ENCODE peak calls at places on chromosomes 7 and 10, in eight cellular contexts. L is ascending aorta; M is heart right ventricle; I is PC-9; V is astrocyte; R is CD8-positive, alpha-beta T cell; H is mammary epithelial cell; D is PC-3. K is an unnamed sample. For H3K9me3 and H3K27me3, the result is how much of the 10 kb centered on the place peaks cover.

GRCh38 chr7:139457153-139457946 is 26.1 kb downstream of the KLRG2 start:
- DNase-seq in L (no peak), M (no peak), I (no peak), V (peak), R (no peak), H (no peak), D (peak), K (peak)

GRCh38 chr7:151801782-151802468 is 75.0 kb downstream of the PRKAG2 start:
- DNase-seq in L (no peak), M (no peak), I (no peak), V (no peak), R (no peak), H (no peak), D (no peak), K (no peak)

GRCh38 chr7:30975257-30975899 is 11.6 kb downstream of the GHRHR start:
- DNase-seq in L (no peak), M (no peak), I (no peak), V (no peak), R (no peak), H (no peak), D (no peak), K (no peak)

GRCh38 chr10:17993361-17993760 is 41.6 kb downstream of the SLC39A12 start:
- DNase-seq in L (no peak), M (no peak), I (no peak), V (peak), R (no peak), H (peak), D (peak), K (no peak)

GRCh38 chr7:149849174-149849573 is 11.0 kb downstream of the ZNF862 start:
- DNase-seq in L (no peak), M (no peak), I (no peak), V (no peak), R (no peak), H (no peak), D (no peak), K (no peak)

GRCh38 chr10:125152646-125153368 is 7.6 kb downstream of the CTBP2 start:
- DNase-seq in L (no peak), M (peak), I (no peak), V (no peak), R (no peak), H (no peak), D (no peak), K (no peak)

GRCh38 chr10:59580257-59580863 is 129.3 kb downstream of the SLC16A9 start:
- DNase-seq in L (no peak), M (no peak), I (no peak), V (peak), R (no peak), H (no peak), D (peak), K (no peak)

GRCh38 chr7:64853679-64854078 is 49.4 kb upstream of the ZNF273 start:
- DNase-seq in L (no peak), M (no peak), I (no peak), V (no peak), R (no peak), H (no peak), D (no peak), K (no peak)

GRCh38 chr7:4722960-4723359 is 40.9 kb downstream of the FOXK1 start:
- DNase-seq in L (no peak), M (no peak), I (no peak), V (no peak), R (no peak), H (no peak), D (no peak), K (no peak)

GRCh38 chr7:4875391-4875790 is 8.1 kb downstream of the RADIL start:
- DNase-seq in L (no peak), M (no peak), I (no peak), V (no peak), R (no peak), H (no peak), D (no peak), K (no peak)

GRCh38 chr7:10315881-10316280 is 657.8 kb upstream of the PHF14 start:
- DNase-seq in L (no peak), M (no peak), I (no peak), V (no peak), R (no peak), H (no peak), D (peak), K (no peak)

GRCh38 chr7:145036592-145037386 is 200.9 kb upstream of the TPK1 start:
- DNase-seq in L (no peak), M (peak), I (peak), V (no peak), R (peak), H (peak), D (peak), K (peak)

GRCh38 chr7:7672545-7673239 is 32.1 kb downstream of the UMAD1 start:
- DNase-seq in L (no peak), M (no peak), I (no peak), V (no peak), R (no peak), H (no peak), D (no peak), K (no peak)

DNA sequence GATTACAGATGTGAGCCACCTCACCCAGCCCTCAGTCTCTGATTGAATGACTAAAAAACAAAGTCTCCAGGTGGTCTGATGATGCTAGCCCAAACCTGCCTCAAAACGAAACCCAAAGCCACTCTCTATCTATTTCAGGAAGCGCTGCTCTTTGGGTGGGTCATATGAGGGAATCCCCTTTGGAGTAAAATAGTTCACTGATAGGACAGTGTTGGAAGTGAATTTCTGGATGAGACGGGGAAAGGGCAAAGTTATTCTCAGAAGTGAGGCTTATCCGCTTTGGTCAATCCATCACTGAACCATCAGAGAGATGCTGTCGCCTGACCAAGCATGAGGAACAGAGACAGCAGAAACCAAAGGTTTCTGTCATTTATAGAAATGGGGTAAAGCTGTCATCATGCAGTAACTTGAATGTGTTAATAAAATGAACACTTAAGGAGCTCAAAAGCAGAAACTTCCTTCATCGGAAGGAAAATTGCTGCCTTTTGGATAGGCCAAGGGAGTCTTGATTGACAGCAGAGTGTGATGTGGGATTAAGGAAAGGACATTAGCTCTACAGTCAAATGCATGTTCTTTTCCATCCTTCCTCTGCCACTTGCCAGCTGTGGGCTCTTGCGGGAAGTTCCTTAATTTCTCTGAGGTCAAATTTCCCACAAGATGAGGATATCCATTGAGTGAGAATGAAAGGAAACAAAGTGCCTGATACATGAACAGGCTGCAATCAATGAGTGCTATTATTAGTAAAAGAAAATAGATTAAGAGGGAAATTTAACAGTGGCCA is 64.9 kb upstream of the C1QL3 start:
- DNase-seq in L (no peak), M (no peak), I (no peak), V (no peak), R (no peak), H (no peak), D (no peak), K (no peak)
- H3K9me3 ChIP-seq in L (under half), M (under half), I (under half), V (under half), R (under half), H (under half), D (under half), K (under half)

GRCh38 chr10:100866010-100866409 is 46.8 kb upstream of the SLF2 start:
- DNase-seq in L (no peak), M (no peak), I (no peak), V (no peak), R (no peak), H (no peak), D (no peak), K (no peak)

GRCh38 chr10:100867564-100867963 is 45.2 kb upstream of the SLF2 start:
- DNase-seq in L (no peak), M (no peak), I (no peak), V (no peak), R (no peak), H (no peak), D (no peak), K (no peak)

GRCh38 chr10:100863433-100863832 is 49.3 kb upstream of the SLF2 start:
- DNase-seq in L (no peak), M (no peak), I (no peak), V (no peak), R (no peak), H (no peak), D (no peak), K (no peak)

GRCh38 chr10:100866575-100867098 is 46.1 kb upstream of the SLF2 start:
- DNase-seq in L (no peak), M (no peak), I (no peak), V (no peak), R (no peak), H (no peak), D (no peak), K (no peak)

DNA sequence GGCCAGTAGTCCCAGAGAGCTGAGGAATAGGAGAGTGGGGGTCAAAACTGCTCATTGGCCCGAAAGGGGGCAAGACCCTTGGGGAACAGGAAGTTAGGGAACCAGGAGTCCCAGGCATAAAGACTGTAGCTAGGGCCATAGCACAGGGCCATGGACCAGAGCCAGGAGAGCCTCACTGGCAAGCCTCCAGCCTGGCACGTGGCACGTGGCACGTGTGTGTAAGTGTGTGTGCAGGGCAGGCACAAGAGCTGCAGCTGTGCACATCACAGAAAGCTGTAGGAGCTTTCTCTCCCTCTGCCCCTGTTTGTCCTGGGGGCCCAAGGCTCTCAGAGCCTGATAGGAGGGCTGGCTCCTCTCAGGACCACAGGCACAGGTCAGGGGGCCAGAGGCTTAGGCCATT is 47.8 kb upstream of the SLF2 start:
- DNase-seq in L (no peak), M (no peak), I (no peak), V (no peak), R (no peak), H (no peak), D (no peak), K (no peak)
- H3K27me3 ChIP-seq in L (under half), M (under half), I (half or more), V (under half), R (under half), H (under half), D (under half), K (under half)

GRCh38 chr10:520402-520787 is 169.1 kb downstream of the DIP2C start:
- DNase-seq in L (no peak), M (no peak), I (no peak), V (no peak), R (no peak), H (peak), D (no peak), K (peak)
- H3K9me3 ChIP-seq in L (under half), M (under half), I (under half), V (under half), R (under half), H (under half), D (under half), K (under half)

GRCh38 chr10:51082857-51083256 is 8.6 kb downstream of the PRKG1 start:
- DNase-seq in L (no peak), M (no peak), I (no peak), V (no peak), R (no peak), H (no peak), D (no peak), K (no peak)
- H3K27me3 ChIP-seq in L (under half), M (under half), I (under half), V (under half), R (under half), H (under half), D (under half), K (under half)

GRCh38 chr10:132619927-132620326 is 82.3 kb downstream of the INPP5A start:
- DNase-seq in L (no peak), M (no peak), I (no peak), V (no peak), R (no peak), H (no peak), D (no peak), K (no peak)
- H3K9me3 ChIP-seq in L (under half), M (under half), I (under half), V (under half), R (under half), H (under half), D (under half), K (under half)

DNA sequence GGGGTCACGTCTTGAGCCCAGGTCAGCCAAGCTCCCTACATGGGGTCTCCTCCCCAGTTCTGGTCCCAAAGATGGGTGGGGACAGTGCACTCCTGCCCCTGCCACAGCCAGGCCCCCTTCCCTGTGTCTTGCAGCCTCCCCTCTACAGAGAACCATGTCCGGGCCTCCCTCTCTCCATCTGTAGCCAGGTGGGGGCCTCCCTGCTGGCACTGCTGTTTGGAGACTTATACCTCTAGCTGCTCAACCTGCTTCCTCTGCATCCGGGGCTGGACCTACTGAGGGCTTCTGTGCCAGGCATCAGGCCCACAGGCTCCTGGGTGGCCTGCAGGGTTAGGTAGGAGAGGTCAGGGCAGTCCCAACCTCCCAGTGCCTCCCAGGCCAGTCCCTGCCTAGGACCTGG is 7.9 kb downstream of the SH2B2 start:
- DNase-seq in L (no peak), M (no peak), I (no peak), V (no peak), R (no peak), H (no peak), D (no peak), K (no peak)
- H3K27me3 ChIP-seq in L (under half), M (under half), I (under half), V (under half), R (under half), H (under half), D (under half), K (under half)

GRCh38 chr10:37285063-37285462 is 159.7 kb downstream of the ANKRD30A start:
- DNase-seq in L (no peak), M (no peak), I (no peak), V (no peak), R (no peak), H (no peak), D (no peak), K (no peak)

DNA sequence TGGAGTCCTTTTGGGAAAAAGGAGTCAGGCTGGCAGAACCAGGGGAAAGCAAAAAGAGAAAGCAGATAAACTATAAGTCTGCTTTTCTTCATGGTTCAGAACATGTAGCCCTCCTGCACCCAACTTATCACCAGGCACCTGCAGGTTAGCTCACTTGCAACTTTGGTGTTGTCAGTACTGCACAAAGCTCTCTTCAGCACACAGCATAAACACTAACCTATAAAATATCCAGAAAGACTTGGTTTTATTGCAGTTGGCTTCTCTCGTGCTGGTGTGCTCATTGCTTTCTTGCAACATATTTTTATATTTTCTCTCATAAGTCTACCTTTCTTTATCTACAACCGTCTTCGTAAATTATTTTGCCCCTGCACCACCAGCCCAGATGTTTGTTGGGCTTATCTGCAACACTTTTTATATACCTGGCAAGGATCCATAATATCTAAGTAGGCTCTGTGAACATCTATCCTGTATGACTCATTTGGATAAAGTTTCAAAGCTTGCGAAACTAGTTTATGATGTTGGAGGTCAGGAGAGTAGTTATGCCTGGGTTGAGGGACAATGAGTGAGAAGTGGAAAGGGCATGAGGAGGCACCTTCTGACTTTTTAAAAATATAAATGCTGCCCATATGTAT is 164.6 kb downstream of the ANKRD30A start:
- DNase-seq in L (no peak), M (no peak), I (no peak), V (no peak), R (no peak), H (peak), D (peak), K (no peak)
- H3K9me3 ChIP-seq in L (under half), M (under half), I (under half), V (under half), R (under half), H (under half), D (under half), K (under half)

GRCh38 chr7:34759477-34760125 is 101.6 kb downstream of the NPSR1 start:
- DNase-seq in L (no peak), M (no peak), I (no peak), V (peak), R (no peak), H (peak), D (peak), K (peak)
- H3K27me3 ChIP-seq in L (under half), M (under half), I (under half), V (under half), R (under half), H (under half), D (under half), K (under half)

K was measured in trophoblast cell.